ENCODE peak calls at places on chromosome 3, in ten cellular contexts. One of them, this sample, is unnamed.

GRCh38 chr3:15007681-15008141 is 57.4 kb downstream of the MRPS25 start:
- DNase-seq in cardiac muscle cell: peak; percentile 87
- DNase-seq in BJ: peak; percentile 69
- DNase-seq in CD8-positive, alpha-beta memory T cell: no peak
- DNase-seq in dorsolateral prefrontal cortex: no peak
- DNase-seq in IMR-90: peak; percentile 97
- DNase-seq in right lobe of liver: no peak
- DNase-seq in tibial nerve: no peak
- DNase-seq in right cardiac atrium: no peak
- DNase-seq in pancreas: no peak
- DNase-seq in this sample: no peak

GRCh38 chr3:42660898-42661297 is 7.4 kb downstream of the ZBTB47 start:
- DNase-seq in right lobe of liver: no peak
- DNase-seq in pancreas: peak; percentile 8
- DNase-seq in CD8-positive, alpha-beta memory T cell: no peak
- DNase-seq in BJ: no peak
- DNase-seq in dorsolateral prefrontal cortex: peak; percentile 49
- DNase-seq in tibial nerve: no peak
- DNase-seq in IMR-90: no peak
- DNase-seq in right cardiac atrium: peak; percentile 79
- DNase-seq in cardiac muscle cell: no peak
- DNase-seq in this sample: no peak

GRCh38 chr3:173970206-173970605 is 572.7 kb downstream of the NLGN1 start:
- DNase-seq in dorsolateral prefrontal cortex: no peak
- DNase-seq in pancreas: no peak
- DNase-seq in cardiac muscle cell: no peak
- DNase-seq in IMR-90: no peak
- DNase-seq in BJ: peak; percentile 23
- DNase-seq in right cardiac atrium: no peak
- DNase-seq in right lobe of liver: no peak
- DNase-seq in tibial nerve: no peak
- DNase-seq in CD8-positive, alpha-beta memory T cell: no peak
- DNase-seq in this sample: no peak

GRCh38 chr3:112199622-112200316 is 66.7 kb upstream of the GCSAM start:
- DNase-seq in pancreas: no peak
- DNase-seq in tibial nerve: no peak
- DNase-seq in IMR-90: peak; percentile 6
- DNase-seq in CD8-positive, alpha-beta memory T cell: no peak
- DNase-seq in cardiac muscle cell: no peak
- DNase-seq in BJ: peak; percentile 4
- DNase-seq in right lobe of liver: no peak
- DNase-seq in dorsolateral prefrontal cortex: no peak
- DNase-seq in right cardiac atrium: no peak
- DNase-seq in this sample: no peak

GRCh38 chr3:139480585-139480984 is 4.3 kb upstream of the RBP2 start:
- DNase-seq in BJ: no peak
- DNase-seq in dorsolateral prefrontal cortex: no peak
- DNase-seq in IMR-90: no peak
- DNase-seq in pancreas: peak; percentile 53
- DNase-seq in CD8-positive, alpha-beta memory T cell: no peak
- DNase-seq in cardiac muscle cell: no peak
- DNase-seq in tibial nerve: no peak
- DNase-seq in right cardiac atrium: no peak
- DNase-seq in right lobe of liver: no peak
- DNase-seq in this sample: no peak

GRCh38 chr3:154122912-154123559 is 1.8 kb downstream of the ARHGEF26 start:
- DNase-seq in pancreas: no peak
- DNase-seq in IMR-90: peak; percentile 15
- DNase-seq in right lobe of liver: no peak
- DNase-seq in BJ: no peak
- DNase-seq in cardiac muscle cell: peak; percentile 47
- DNase-seq in CD8-positive, alpha-beta memory T cell: no peak
- DNase-seq in right cardiac atrium: no peak
- DNase-seq in dorsolateral prefrontal cortex: no peak
- DNase-seq in tibial nerve: no peak
- DNase-seq in this sample: no peak

GRCh38 chr3:175020101-175020500 is 161.0 kb downstream of the NAALADL2 start:
- DNase-seq in CD8-positive, alpha-beta memory T cell: no peak
- DNase-seq in BJ: peak; percentile 21
- DNase-seq in right cardiac atrium: no peak
- DNase-seq in dorsolateral prefrontal cortex: no peak
- DNase-seq in cardiac muscle cell: no peak
- DNase-seq in right lobe of liver: no peak
- DNase-seq in IMR-90: peak; percentile 55
- DNase-seq in pancreas: no peak
- DNase-seq in tibial nerve: no peak
- DNase-seq in this sample: no peak

GRCh38 chr3:66268864-66269263 is 48.1 kb downstream of the SLC25A26 start:
- DNase-seq in right lobe of liver: no peak
- DNase-seq in right cardiac atrium: no peak
- DNase-seq in BJ: no peak
- DNase-seq in CD8-positive, alpha-beta memory T cell: no peak
- DNase-seq in pancreas: no peak
- DNase-seq in tibial nerve: no peak
- DNase-seq in dorsolateral prefrontal cortex: no peak
- DNase-seq in cardiac muscle cell: no peak
- DNase-seq in IMR-90: no peak
- DNase-seq in this sample: no peak

GRCh38 chr3:159825216-159825854 is 163.3 kb upstream of the IL12A start:
- DNase-seq in BJ: no peak
- DNase-seq in IMR-90: no peak
- DNase-seq in right cardiac atrium: no peak
- DNase-seq in pancreas: no peak
- DNase-seq in CD8-positive, alpha-beta memory T cell: no peak
- DNase-seq in cardiac muscle cell: peak; percentile 11
- DNase-seq in dorsolateral prefrontal cortex: no peak
- DNase-seq in right lobe of liver: no peak
- DNase-seq in tibial nerve: no peak
- DNase-seq in this sample: no peak

GRCh38 chr3:194971009-194971408 is 285.3 kb downstream of the FAM43A start:
- DNase-seq in right lobe of liver: no peak
- DNase-seq in dorsolateral prefrontal cortex: no peak
- DNase-seq in tibial nerve: no peak
- DNase-seq in cardiac muscle cell: no peak
- DNase-seq in right cardiac atrium: no peak
- DNase-seq in CD8-positive, alpha-beta memory T cell: no peak
- DNase-seq in pancreas: no peak
- DNase-seq in BJ: no peak
- DNase-seq in IMR-90: no peak
- DNase-seq in this sample: no peak

GRCh38 chr3:172676208-172676920 is 34.5 kb downstream of the NCEH1 start:
- DNase-seq in cardiac muscle cell: no peak
- DNase-seq in right cardiac atrium: no peak
- DNase-seq in IMR-90: no peak
- DNase-seq in dorsolateral prefrontal cortex: no peak
- DNase-seq in CD8-positive, alpha-beta memory T cell: no peak
- DNase-seq in right lobe of liver: no peak
- DNase-seq in tibial nerve: no peak
- DNase-seq in pancreas: no peak
- DNase-seq in BJ: no peak
- DNase-seq in this sample: no peak

GRCh38 chr3:172679599-172679998 is 31.3 kb downstream of the NCEH1 start:
- DNase-seq in IMR-90: no peak
- DNase-seq in BJ: no peak
- DNase-seq in dorsolateral prefrontal cortex: no peak
- DNase-seq in pancreas: no peak
- DNase-seq in cardiac muscle cell: no peak
- DNase-seq in right lobe of liver: no peak
- DNase-seq in CD8-positive, alpha-beta memory T cell: no peak
- DNase-seq in right cardiac atrium: no peak
- DNase-seq in tibial nerve: no peak
- DNase-seq in this sample: no peak

GRCh38 chr3:172680684-172681083 is 30.2 kb downstream of the NCEH1 start:
- DNase-seq in BJ: no peak
- DNase-seq in cardiac muscle cell: no peak
- DNase-seq in dorsolateral prefrontal cortex: no peak
- DNase-seq in tibial nerve: no peak
- DNase-seq in right lobe of liver: no peak
- DNase-seq in IMR-90: no peak
- DNase-seq in right cardiac atrium: no peak
- DNase-seq in pancreas: no peak
- DNase-seq in CD8-positive, alpha-beta memory T cell: no peak
- DNase-seq in this sample: no peak

GRCh38 chr3:172675371-172676193 is 35.3 kb downstream of the NCEH1 start:
- DNase-seq in right cardiac atrium: no peak
- DNase-seq in tibial nerve: no peak
- DNase-seq in pancreas: no peak
- DNase-seq in IMR-90: peak; percentile 65
- DNase-seq in cardiac muscle cell: peak; percentile 74
- DNase-seq in BJ: no peak
- DNase-seq in CD8-positive, alpha-beta memory T cell: no peak
- DNase-seq in right lobe of liver: no peak
- DNase-seq in dorsolateral prefrontal cortex: no peak
- DNase-seq in this sample: no peak

GRCh38 chr3:172678068-172678467 is 32.8 kb downstream of the NCEH1 start:
- DNase-seq in tibial nerve: no peak
- DNase-seq in pancreas: no peak
- DNase-seq in cardiac muscle cell: no peak
- DNase-seq in BJ: no peak
- DNase-seq in right cardiac atrium: no peak
- DNase-seq in IMR-90: no peak
- DNase-seq in CD8-positive, alpha-beta memory T cell: no peak
- DNase-seq in right lobe of liver: no peak
- DNase-seq in dorsolateral prefrontal cortex: no peak
- DNase-seq in this sample: no peak
- H3K4me3 ChIP-seq in tibial nerve: no peak overlapping the region
- H3K4me3 ChIP-seq in pancreas: no peak overlapping the region
- H3K4me3 ChIP-seq in cardiac muscle cell: no peak overlapping the region
- H3K4me3 ChIP-seq in BJ: no peak overlapping the region
- H3K4me3 ChIP-seq in right cardiac atrium: no peak overlapping the region
- H3K4me3 ChIP-seq in IMR-90: no peak overlapping the region
- H3K4me3 ChIP-seq in CD8-positive, alpha-beta memory T cell: no peak overlapping the region
- H3K4me3 ChIP-seq in right lobe of liver: no peak overlapping the region
- H3K4me3 ChIP-seq in dorsolateral prefrontal cortex: no peak overlapping the region
- H3K4me3 ChIP-seq in this sample: peak overlapping the region; percentile 15

GRCh38 chr3:13215940-13216546 is 142.8 kb upstream of the IQSEC1 start:
- DNase-seq in BJ: peak; percentile 6
- DNase-seq in right lobe of liver: peak; percentile 36
- DNase-seq in cardiac muscle cell: peak; percentile 77
- DNase-seq in tibial nerve: no peak
- DNase-seq in dorsolateral prefrontal cortex: no peak
- DNase-seq in CD8-positive, alpha-beta memory T cell: no peak
- DNase-seq in IMR-90: peak; percentile 53
- DNase-seq in right cardiac atrium: no peak
- DNase-seq in pancreas: peak; percentile 53
- DNase-seq in this sample: peak; percentile 23
- H3K27me3 ChIP-seq in BJ: no peaks in the 10 kb centered on the region
- H3K27me3 ChIP-seq in right lobe of liver: no peaks in the 10 kb centered on the region
- H3K27me3 ChIP-seq in cardiac muscle cell: no peaks in the 10 kb centered on the region
- H3K27me3 ChIP-seq in tibial nerve: no peaks in the 10 kb centered on the region
- H3K27me3 ChIP-seq in dorsolateral prefrontal cortex: no peaks in the 10 kb centered on the region
- H3K27me3 ChIP-seq in CD8-positive, alpha-beta memory T cell: no peaks in the 10 kb centered on the region
- H3K27me3 ChIP-seq in IMR-90: no peaks in the 10 kb centered on the region
- H3K27me3 ChIP-seq in right cardiac atrium: no peaks in the 10 kb centered on the region
- H3K27me3 ChIP-seq in pancreas: no peaks in the 10 kb centered on the region
- H3K27me3 ChIP-seq in this sample: no peaks in the 10 kb centered on the region

DNA sequence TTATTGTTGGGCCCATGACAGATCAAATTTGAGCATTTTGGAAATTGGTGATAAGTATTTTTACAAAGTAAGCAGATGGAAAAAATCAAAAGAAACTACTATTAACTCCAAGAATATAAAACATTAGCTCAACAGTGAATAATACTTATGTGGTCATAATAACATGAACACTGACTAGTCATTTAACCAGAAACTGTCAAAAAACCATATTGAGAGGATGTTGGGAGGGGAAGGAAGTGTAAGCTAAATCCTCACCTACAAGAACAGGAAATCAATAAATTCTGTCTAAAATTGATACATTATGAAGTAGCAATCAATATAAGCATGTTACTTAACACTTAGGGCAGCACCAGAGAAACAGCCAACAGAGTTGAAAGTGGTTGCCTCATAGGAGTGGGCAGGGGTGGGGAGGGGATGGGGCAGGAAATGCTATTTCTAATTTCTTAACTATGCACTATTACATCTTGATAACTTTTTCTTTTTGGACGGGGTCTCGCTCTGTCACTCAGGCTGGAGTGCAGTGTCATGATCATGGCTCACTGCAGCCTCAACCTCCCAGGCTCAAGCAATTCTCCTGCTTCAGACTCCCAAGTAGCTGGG is 41.7 kb downstream of the CCR3 start:
- DNase-seq in cardiac muscle cell: no peak
- DNase-seq in CD8-positive, alpha-beta memory T cell: no peak
- DNase-seq in IMR-90: no peak
- DNase-seq in tibial nerve: no peak
- DNase-seq in right lobe of liver: no peak
- DNase-seq in right cardiac atrium: no peak
- DNase-seq in dorsolateral prefrontal cortex: no peak
- DNase-seq in BJ: no peak
- DNase-seq in pancreas: no peak
- DNase-seq in this sample: no peak
- H3K4me3 ChIP-seq in cardiac muscle cell: no peak overlapping the region
- H3K4me3 ChIP-seq in CD8-positive, alpha-beta memory T cell: no peak overlapping the region
- H3K4me3 ChIP-seq in IMR-90: no peak overlapping the region
- H3K4me3 ChIP-seq in tibial nerve: no peak overlapping the region
- H3K4me3 ChIP-seq in right lobe of liver: no peak overlapping the region
- H3K4me3 ChIP-seq in right cardiac atrium: no peak overlapping the region
- H3K4me3 ChIP-seq in dorsolateral prefrontal cortex: no peak overlapping the region
- H3K4me3 ChIP-seq in BJ: no peak overlapping the region
- H3K4me3 ChIP-seq in pancreas: no peak overlapping the region
- H3K4me3 ChIP-seq in this sample: no peak overlapping the region

DNA sequence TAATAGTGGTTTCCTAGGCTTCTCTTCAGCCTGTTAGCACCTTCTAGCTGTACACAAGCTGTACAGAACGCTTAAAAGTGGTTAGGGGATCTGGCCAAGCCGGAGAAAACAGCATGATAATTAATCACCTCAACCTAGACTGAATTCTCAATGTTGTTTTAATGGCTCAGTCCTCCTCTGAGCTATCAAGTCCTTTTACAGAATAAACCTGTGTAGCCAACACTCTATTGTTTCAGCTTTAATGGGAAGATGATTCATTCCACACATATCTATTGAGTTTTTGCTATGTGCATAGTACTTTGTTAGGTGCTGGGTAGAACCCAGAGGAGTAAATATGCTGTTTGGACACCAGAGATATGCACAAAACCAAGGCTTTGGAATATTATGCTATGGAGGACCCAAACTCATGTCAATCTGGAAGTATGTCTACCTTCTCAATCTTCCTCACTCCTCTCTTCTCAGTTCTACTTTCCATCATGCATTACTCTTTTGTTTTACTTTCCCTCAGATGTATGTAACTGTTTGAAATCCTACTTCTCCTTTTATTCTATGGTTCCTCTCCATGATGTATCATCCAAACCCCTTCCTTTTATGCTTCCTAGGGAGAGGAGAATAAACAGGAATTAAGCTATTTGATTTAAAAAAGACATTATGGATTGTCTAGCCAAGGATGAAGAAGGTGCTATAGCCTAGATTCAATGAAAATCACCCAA is 27.6 kb upstream of the UBE2E2 start:
- DNase-seq in CD8-positive, alpha-beta memory T cell: no peak
- DNase-seq in dorsolateral prefrontal cortex: no peak
- DNase-seq in BJ: no peak
- DNase-seq in pancreas: no peak
- DNase-seq in IMR-90: no peak
- DNase-seq in tibial nerve: no peak
- DNase-seq in right cardiac atrium: no peak
- DNase-seq in cardiac muscle cell: no peak
- DNase-seq in right lobe of liver: no peak
- DNase-seq in this sample: no peak
- H3K27me3 ChIP-seq in CD8-positive, alpha-beta memory T cell: no peaks in the 10 kb centered on the region
- H3K27me3 ChIP-seq in dorsolateral prefrontal cortex: no peaks in the 10 kb centered on the region
- H3K27me3 ChIP-seq in BJ: no peaks in the 10 kb centered on the region
- H3K27me3 ChIP-seq in pancreas: no peaks in the 10 kb centered on the region
- H3K27me3 ChIP-seq in IMR-90: peaks cover 13% of the 10 kb centered on the region
- H3K27me3 ChIP-seq in tibial nerve: no peaks in the 10 kb centered on the region
- H3K27me3 ChIP-seq in right cardiac atrium: no peaks in the 10 kb centered on the region
- H3K27me3 ChIP-seq in cardiac muscle cell: no peaks in the 10 kb centered on the region
- H3K27me3 ChIP-seq in right lobe of liver: no peaks in the 10 kb centered on the region
- H3K27me3 ChIP-seq in this sample: no peaks in the 10 kb centered on the region

GRCh38 chr3:106734712-106735111 is 642.5 kb upstream of the CCDC54 start:
- DNase-seq in pancreas: no peak
- DNase-seq in cardiac muscle cell: no peak
- DNase-seq in right lobe of liver: no peak
- DNase-seq in right cardiac atrium: no peak
- DNase-seq in dorsolateral prefrontal cortex: no peak
- DNase-seq in CD8-positive, alpha-beta memory T cell: no peak
- DNase-seq in tibial nerve: no peak
- DNase-seq in IMR-90: no peak
- DNase-seq in BJ: no peak
- DNase-seq in this sample: no peak
- H3K4me3 ChIP-seq in pancreas: no peak overlapping the region
- H3K4me3 ChIP-seq in cardiac muscle cell: no peak overlapping the region
- H3K4me3 ChIP-seq in right lobe of liver: no peak overlapping the region
- H3K4me3 ChIP-seq in right cardiac atrium: no peak overlapping the region
- H3K4me3 ChIP-seq in dorsolateral prefrontal cortex: no peak overlapping the region
- H3K4me3 ChIP-seq in CD8-positive, alpha-beta memory T cell: no peak overlapping the region
- H3K4me3 ChIP-seq in tibial nerve: no peak overlapping the region
- H3K4me3 ChIP-seq in IMR-90: no peak overlapping the region
- H3K4me3 ChIP-seq in BJ: no peak overlapping the region
- H3K4me3 ChIP-seq in this sample: no peak overlapping the region

This sample was measured in psoas muscle.